ENCODE peak calls at places on chromosomes 2 and 18, in ten cellular contexts. B, F, V, A, Q, U, K, M, H and O are unnamed samples.

GRCh38 chr2:225788571-225788970 is 389.1 kb downstream of the NYAP2 start:
- DNase-seq in Q (no peak), M (no peak), V (no peak), K (no peak), F (no peak), U (no peak), H (peak; percentile 7), A (no peak), B (no peak), O (no peak)

GRCh38 chr2:239297142-239298125 is 103.4 kb downstream of the HDAC4 start:
- DNase-seq in U (no peak), A (no peak), F (peak; percentile 63), B (peak; percentile 38), Q (peak; percentile 43), V (no peak), K (no peak), H (no peak), M (no peak), O (no peak)

GRCh38 chr2:46010925-46011490 is 286.2 kb upstream of the EPAS1 start:
- DNase-seq in U (no peak), V (no peak), H (peak; percentile 67), M (no peak), A (peak; percentile 19), Q (no peak), K (peak; percentile 46), F (no peak), B (no peak), O (no peak)

GRCh38 chr2:57180042-57180567 is 866.5 kb upstream of the VRK2 start:
- DNase-seq in B (no peak), M (no peak), H (peak; percentile 46), K (no peak), A (no peak), F (no peak), V (no peak), Q (no peak), U (peak; percentile 79), O (no peak)

GRCh38 chr18:48229445-48230052 is 179.6 kb downstream of the ZBTB7C start:
- DNase-seq in B (no peak), V (no peak), H (peak; percentile 6), M (no peak), F (no peak), Q (no peak), A (no peak), K (no peak), U (no peak), O (no peak)

GRCh38 chr18:36186461-36187137 is 698 bp upstream of the MOCOS start:
- DNase-seq in H (peak; percentile 66), V (no peak), F (no peak), Q (peak; percentile 39), A (no peak), U (no peak), K (no peak), M (no peak), B (peak; percentile 59), O (no peak)

GRCh38 chr18:79519751-79520472 is 124.2 kb downstream of the NFATC1 start:
- DNase-seq in M (no peak), V (no peak), Q (no peak), B (peak; percentile 45), H (peak; percentile 58), A (no peak), U (no peak), K (peak; percentile 51), F (no peak), O (peak; percentile 71)

GRCh38 chr18:49277395-49278036 is 182.9 kb downstream of the DYM start:
- DNase-seq in U (peak; percentile 53), A (no peak), H (peak; percentile 52), K (no peak), F (no peak), M (no peak), Q (no peak), B (no peak), V (no peak), O (no peak)

GRCh38 chr2:108637304-108637669 is 82.0 kb upstream of the RANBP2 start:
- DNase-seq in B (no peak), A (no peak), Q (peak; percentile 41), M (peak; percentile 46), V (no peak), H (peak; percentile 86), K (no peak), U (peak; percentile 95), F (no peak), O (no peak)

GRCh38 chr2:179843541-179843940 is 17.9 kb downstream of the ZNF385B start:
- DNase-seq in B (no peak), K (no peak), V (no peak), A (no peak), M (no peak), U (no peak), H (no peak), F (no peak), Q (no peak), O (no peak)

GRCh38 chr2:201093573-201093972 is 21.8 kb downstream of the NDUFB3 start:
- DNase-seq in Q (no peak), F (no peak), H (no peak), U (no peak), K (no peak), B (no peak), V (no peak), A (no peak), M (no peak), O (no peak)
- H3K4me3 ChIP-seq in Q (no peak overlapping the region), F (no peak overlapping the region), H (no peak overlapping the region), U (no peak overlapping the region), K (no peak overlapping the region), B (no peak overlapping the region), V (no peak overlapping the region), A (no peak overlapping the region), M (no peak overlapping the region), O (no peak overlapping the region)

DNA sequence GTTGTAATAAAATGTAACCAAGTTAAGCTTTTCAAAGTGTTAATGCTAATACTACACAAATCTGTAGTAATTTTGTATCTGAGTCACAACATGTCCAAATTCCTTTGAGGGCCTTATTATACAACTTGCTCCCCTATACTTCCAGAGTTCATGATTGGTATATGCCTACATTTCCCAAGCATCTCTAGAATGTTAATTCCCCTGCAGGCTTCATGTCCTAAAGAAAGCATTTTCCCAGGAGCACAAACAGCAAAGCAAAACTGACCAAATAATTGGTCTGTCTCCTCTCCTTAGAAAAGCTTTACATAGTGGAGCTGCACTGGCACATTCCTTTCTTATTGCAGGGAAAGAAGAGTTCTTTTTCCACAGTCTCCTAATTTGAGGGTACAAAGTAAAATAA is 3.7 kb downstream of the ALS2 start:
- DNase-seq in U (no peak), A (no peak), V (no peak), H (no peak), Q (no peak), M (no peak), K (no peak), B (no peak), F (no peak), O (no peak)
- H3K4me3 ChIP-seq in U (no peak overlapping the region), A (no peak overlapping the region), V (no peak overlapping the region), H (no peak overlapping the region), Q (no peak overlapping the region), M (no peak overlapping the region), K (no peak overlapping the region), B (no peak overlapping the region), F (no peak overlapping the region), O (no peak overlapping the region)

GRCh38 chr18:22912835-22913234 is 20.3 kb upstream of the RBBP8 start:
- DNase-seq in M (no peak), H (no peak), V (no peak), A (no peak), Q (no peak), K (no peak), F (no peak), U (no peak), B (no peak), O (no peak)

GRCh38 chr18:22914633-22915032 is 18.5 kb upstream of the RBBP8 start:
- DNase-seq in U (no peak), B (no peak), F (no peak), V (no peak), K (no peak), Q (no peak), M (no peak), H (no peak), A (no peak), O (no peak)

GRCh38 chr18:22912149-22912548 is 21.0 kb upstream of the RBBP8 start:
- DNase-seq in V (no peak), M (no peak), H (no peak), U (no peak), K (no peak), F (no peak), A (no peak), B (no peak), Q (no peak), O (no peak)

GRCh38 chr18:22915337-22915736 is 17.8 kb upstream of the RBBP8 start:
- DNase-seq in B (no peak), K (no peak), A (no peak), Q (no peak), U (no peak), V (no peak), F (no peak), M (no peak), H (no peak), O (no peak)

GRCh38 chr18:22913861-22914260 is 19.3 kb upstream of the RBBP8 start:
- DNase-seq in H (no peak), F (no peak), M (no peak), B (peak; percentile 69), A (peak; percentile 85), V (peak; percentile 50), K (no peak), Q (no peak), U (no peak), O (no peak)
- H3K4me3 ChIP-seq in H (no peak overlapping the region), F (no peak overlapping the region), M (no peak overlapping the region), B (peak overlapping the region; percentile 35), A (peak overlapping the region; percentile 9), V (no peak overlapping the region), K (no peak overlapping the region), Q (no peak overlapping the region), U (no peak overlapping the region), O (no peak overlapping the region)

GRCh38 chr2:71339685-71340084 is 8.1 kb downstream of the ZNF638 start:
- DNase-seq in B (no peak), V (no peak), F (no peak), M (no peak), Q (no peak), H (no peak), U (no peak), A (no peak), K (no peak), O (no peak)

GRCh38 chr2:71340176-71340575 is 8.6 kb downstream of the ZNF638 start:
- DNase-seq in K (no peak), B (no peak), A (no peak), Q (no peak), H (no peak), F (no peak), U (no peak), V (no peak), M (no peak), O (no peak)

GRCh38 chr2:71337776-71338175 is 6.2 kb downstream of the ZNF638 start:
- DNase-seq in V (no peak), U (no peak), H (no peak), F (no peak), A (no peak), M (no peak), K (no peak), B (no peak), Q (no peak), O (no peak)

GRCh38 chr2:71346065-71346464 is 14.5 kb downstream of the ZNF638 start:
- DNase-seq in M (no peak), K (no peak), Q (no peak), V (no peak), A (no peak), B (no peak), U (no peak), H (no peak), F (no peak), O (no peak)

DNA sequence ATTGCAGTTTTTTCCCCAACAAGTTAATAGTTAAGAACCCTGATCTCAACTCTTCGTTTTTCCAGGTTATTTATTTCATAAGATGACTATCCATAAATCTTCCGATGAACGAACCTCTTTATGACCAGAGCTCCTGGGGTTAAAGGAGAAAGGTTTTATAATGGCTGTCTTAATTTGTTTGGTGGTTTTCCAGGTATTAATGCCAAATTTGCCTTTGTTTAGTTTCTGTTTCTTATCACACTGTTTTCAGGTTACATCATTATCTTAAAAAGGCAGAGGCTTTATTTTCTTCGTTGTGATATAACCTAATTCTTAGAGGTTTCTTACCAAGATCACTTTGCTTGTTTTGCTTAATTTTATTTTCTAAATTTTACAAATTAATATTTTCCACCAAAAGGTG is 10.1 kb downstream of the ZNF638 start:
- DNase-seq in M (no peak), Q (no peak), B (no peak), F (no peak), U (no peak), V (no peak), A (no peak), K (no peak), H (no peak), O (no peak)
- H3K4me3 ChIP-seq in M (no peak overlapping the region), Q (no peak overlapping the region), B (no peak overlapping the region), F (no peak overlapping the region), U (no peak overlapping the region), V (no peak overlapping the region), A (no peak overlapping the region), K (no peak overlapping the region), H (no peak overlapping the region), O (no peak overlapping the region)